ENCODE peak calls at places on chromosomes 4 and X, in six cellular contexts. D is testis, Z is suprapubic skin, P is body of pancreas, O is uterus, Q is vagina. G is an unnamed sample.

GRCh38 chr4:154422152-154422551 is 69.4 kb downstream of the DCHS2 start:
- DNase-seq in P (no peak), D (no peak), Q (no peak), O (no peak), Z (no peak), G (no peak)

GRCh38 chr4:108690738-108691137 is 40.3 kb downstream of the OSTC start:
- DNase-seq in D (no peak), P (no peak), Q (no peak), O (no peak), Z (no peak), G (no peak)

GRCh38 chr4:100907465-100908454 is 389.9 kb upstream of the EMCN start:
- DNase-seq in Z (no peak), P (no peak), D (no peak), O (no peak), Q (no peak), G (no peak)

GRCh38 chr4:81663368-81663767 is 191.7 kb upstream of the RASGEF1B start:
- DNase-seq in Z (no peak), P (no peak), Q (no peak), D (no peak), O (no peak), G (no peak)

GRCh38 chr4:120517966-120518365 is 404.6 kb downstream of the PRDM5 start:
- DNase-seq in P (peak; percentile 67), D (peak; percentile 46), Z (no peak), Q (no peak), O (peak; percentile 84), G (no peak)

GRCh38 chr4:129808242-129808641 is 712.3 kb downstream of the C4orf33 start:
- DNase-seq in P (no peak), Q (no peak), D (no peak), O (no peak), Z (no peak), G (no peak)

GRCh38 chrX:41923925-41924693 is 755 bp upstream of the CASK start:
- DNase-seq in O (no peak), P (peak; percentile 25), D (peak; percentile 51), Z (no peak), Q (no peak), G (no peak)

GRCh38 chr4:142307857-142308256 is 538.2 kb downstream of the INPP4B start:
- DNase-seq in O (no peak), D (no peak), Z (no peak), Q (no peak), P (no peak), G (no peak)

GRCh38 chr4:87150498-87151261 is 69.7 kb downstream of the KLHL8 start:
- DNase-seq in P (peak; percentile 58), Q (no peak), Z (no peak), D (peak; percentile 73), O (peak; percentile 76), G (peak; percentile 71)

DNA sequence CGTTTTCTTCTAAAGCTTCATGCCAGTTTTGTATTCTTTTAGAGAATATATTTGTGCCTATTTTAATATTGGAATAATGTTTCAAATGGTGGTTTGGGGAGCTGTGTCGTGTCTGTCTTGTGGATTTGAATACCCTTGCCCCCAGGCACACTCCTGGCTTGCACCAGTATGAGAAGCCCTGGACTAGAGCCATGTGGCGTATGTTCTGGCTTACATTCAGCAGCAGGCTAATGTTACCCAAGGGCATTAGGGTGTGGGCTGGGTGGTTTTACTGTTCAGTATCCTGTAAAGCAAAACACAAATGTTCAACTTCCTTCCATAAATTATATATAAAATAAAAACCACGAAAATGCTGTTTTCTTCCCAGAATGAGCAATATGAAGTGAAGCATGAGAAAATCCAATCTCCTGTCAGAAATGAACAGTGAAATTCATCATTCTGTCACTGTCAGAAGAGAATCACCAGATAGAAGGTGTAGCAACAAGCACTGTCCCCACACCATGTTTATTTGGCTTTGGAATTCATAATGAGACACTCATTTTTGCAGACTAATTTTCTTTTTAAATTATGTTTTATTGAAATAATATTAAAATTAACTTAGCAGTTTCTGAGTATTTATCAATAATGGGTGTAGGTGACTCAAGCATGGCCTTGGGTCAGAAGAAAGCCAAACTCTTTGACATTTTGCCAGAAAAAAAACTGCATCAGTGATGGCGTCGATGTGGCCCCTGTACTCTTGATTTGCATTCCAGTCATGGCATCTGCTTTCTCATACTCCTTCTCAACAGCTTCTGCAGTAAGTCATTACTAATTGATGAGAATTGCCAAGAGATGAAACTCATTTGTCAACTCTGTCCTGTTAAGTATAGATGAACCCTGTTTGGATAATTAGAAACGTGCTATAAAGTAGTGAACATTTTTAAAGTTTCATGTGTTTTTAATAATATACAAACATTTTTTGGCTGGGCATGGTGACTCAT is 43.8 kb downstream of the WWC2 start:
- DNase-seq in Q (no peak), Z (peak; percentile 66), D (peak; percentile 74), P (peak; percentile 74), O (no peak), G (peak; percentile 87)
- H3K4me3 ChIP-seq in Q (no peak overlapping the region), Z (no peak overlapping the region), D (no peak overlapping the region), P (no peak overlapping the region), O (no peak overlapping the region), G (no peak overlapping the region)

GRCh38 chrX:49190783-49191032 is 4.5 kb upstream of the PRICKLE3 start:
- DNase-seq in O (no peak), Q (no peak), Z (peak; percentile 92), P (no peak), D (no peak), G (no peak)
- TF ChIP-seq POLR2A in O (peak; percentile 29), Q (no peak), Z (no peak), P (no peak), D (no peak), G (no peak)

DNA sequence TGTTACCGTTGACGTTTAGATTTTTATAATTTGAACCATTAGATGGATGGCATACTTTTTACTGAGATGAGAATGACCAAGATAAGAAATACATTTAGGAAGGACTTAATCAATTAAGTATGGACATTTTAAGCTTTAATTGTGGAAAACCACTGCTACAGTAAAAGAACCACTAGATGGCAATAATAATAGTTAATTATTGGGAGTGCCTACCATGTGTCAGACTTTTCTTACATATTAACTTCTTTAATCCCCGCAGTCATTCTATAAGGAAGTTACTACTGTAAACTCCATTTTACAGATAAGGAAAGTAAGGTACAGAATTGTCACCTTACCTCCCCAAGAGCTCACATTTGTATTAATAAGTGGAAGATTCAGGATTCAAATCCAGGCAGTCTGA is 48.5 kb upstream of the MYOZ2 start:
- DNase-seq in Z (no peak), O (no peak), D (no peak), Q (no peak), P (no peak), G (no peak)
- TF ChIP-seq CTCF in Z (peak; percentile 11), O (peak; percentile 11), D (no peak), Q (no peak), P (peak; percentile 34), G (no peak)

GRCh38 chr4:125994024-125994423 is 679.3 kb downstream of the FAT4 start:
- DNase-seq in Q (no peak), Z (no peak), O (no peak), P (no peak), D (no peak), G (no peak)
- H3K4me3 ChIP-seq in Q (no peak overlapping the region), Z (no peak overlapping the region), O (no peak overlapping the region), P (no peak overlapping the region), D (no peak overlapping the region), G (no peak overlapping the region)

DNA sequence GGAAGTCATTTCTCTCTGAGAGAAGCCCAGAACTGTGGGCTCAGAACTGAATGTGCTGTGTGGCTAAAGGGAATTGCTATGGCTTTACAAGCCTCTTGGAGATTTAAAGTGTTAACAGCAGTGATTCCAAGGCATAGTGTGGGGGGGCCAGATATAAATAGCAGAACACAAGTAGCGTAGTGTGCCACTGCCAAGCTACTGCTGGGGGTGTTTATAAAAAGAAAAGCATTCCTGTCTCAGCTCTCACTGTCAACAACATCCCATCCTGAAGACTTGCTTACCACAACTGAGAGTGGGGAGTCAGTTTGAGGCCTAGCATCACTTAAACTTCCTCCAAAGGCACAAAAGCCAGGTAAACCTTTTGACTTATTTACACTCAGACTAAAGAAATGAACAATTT is at the start of gene ART3:
- DNase-seq in O (no peak), D (no peak), P (no peak), Z (no peak), Q (no peak), G (no peak)
- TF ChIP-seq POLR2A in O (no peak), D (no peak), P (no peak), Z (no peak), Q (no peak), G (no peak)

DNA sequence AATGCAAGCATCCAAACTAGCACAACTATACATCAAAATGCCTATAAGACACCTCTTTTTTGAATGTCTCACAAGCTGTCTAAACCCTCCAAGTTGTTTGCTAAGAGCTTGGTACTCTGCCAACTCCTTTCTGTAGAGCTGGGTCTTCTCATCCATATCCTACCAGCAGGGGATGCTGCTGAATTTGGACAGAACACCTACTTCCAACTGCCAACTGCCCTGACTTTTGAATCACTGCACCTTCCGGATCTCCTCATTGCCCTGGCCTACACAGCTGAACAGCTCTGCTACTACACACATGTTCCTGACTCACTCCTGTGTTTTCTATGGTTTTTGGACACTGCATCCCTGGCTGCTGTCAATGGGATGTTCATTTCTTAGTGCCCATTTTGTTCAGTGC is 18.7 kb downstream of the FAM184B start:
- DNase-seq in D (no peak), O (no peak), P (no peak), Z (no peak), Q (no peak), G (no peak)
- TF ChIP-seq CTCF in D (no peak), O (no peak), P (no peak), Z (no peak), Q (no peak), G (no peak)

GRCh38 chr4:145177511-145177905 is 2.9 kb downstream of the OTUD4 start:
- DNase-seq in Z (no peak), P (no peak), Q (no peak), D (no peak), O (no peak), G (no peak)
- H3K4me3 ChIP-seq in Z (peak overlapping the region; percentile 84), P (no peak overlapping the region), Q (no peak overlapping the region), D (peak overlapping the region; percentile 96), O (peak overlapping the region; percentile 98), G (no peak overlapping the region)

DNA sequence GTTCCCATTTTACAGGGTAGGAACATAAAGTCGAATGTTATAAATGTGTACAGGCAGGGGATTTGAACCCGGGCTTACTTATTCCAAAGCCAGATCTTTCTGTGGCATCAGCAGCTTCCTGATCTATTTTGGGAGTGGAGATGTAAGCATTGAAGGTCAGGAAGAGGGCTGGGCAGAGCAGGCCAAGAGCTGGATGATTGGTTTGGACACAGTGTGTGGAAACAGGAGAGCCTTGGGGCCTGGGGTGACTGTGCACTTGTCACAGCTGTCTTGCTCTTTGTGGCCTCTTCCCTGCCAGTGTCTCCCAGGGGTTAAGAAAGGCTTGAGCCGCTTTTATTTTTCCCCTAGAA is 127.9 kb upstream of the ENPP6 start:
- DNase-seq in Q (no peak), D (peak; percentile 23), Z (no peak), O (no peak), P (no peak), G (no peak)
- TF ChIP-seq POLR2A in Q (no peak), D (no peak), Z (no peak), O (no peak), P (no peak), G (no peak)

GRCh38 chr4:172596206-172596605 is 572.4 kb upstream of the GALNT7 start:
- DNase-seq in P (no peak), Z (no peak), O (no peak), Q (no peak), D (no peak), G (no peak)

GRCh38 chr4:172599554-172599953 is 569.1 kb upstream of the GALNT7 start:
- DNase-seq in O (no peak), Q (no peak), Z (no peak), D (no peak), P (no peak), G (no peak)

GRCh38 chr4:172601195-172601594 is 567.4 kb upstream of the GALNT7 start:
- DNase-seq in O (no peak), D (no peak), Q (no peak), Z (no peak), P (no peak), G (no peak)
- TF ChIP-seq CTCF in O (no peak), D (no peak), Q (no peak), Z (no peak), P (no peak), G (no peak)